ENCODE peak calls at places on chromosomes 12 and 14, in four cellular contexts. G, L, Z and R are unnamed samples.

GRCh38 chr14:75279739-75280447 is 1.3 kb downstream of the FOS start:
- DNase-seq in L (peak), G (no peak), Z (no peak), R (no peak)

GRCh38 chr12:93225094-93225493 is 152.6 kb upstream of the NUDT4 start:
- DNase-seq in Z (no peak), G (no peak), L (no peak), R (no peak)

GRCh38 chr14:76837524-76837923 is 11.3 kb downstream of the LRRC74A start:
- DNase-seq in L (no peak), Z (no peak), G (no peak), R (no peak)

GRCh38 chr14:24556756-24557155 is 19.3 kb downstream of the CTSG start:
- DNase-seq in L (no peak), G (no peak), Z (no peak), R (no peak)

GRCh38 chr14:21467620-21468019 is 9.1 kb downstream of the RAB2B start:
- DNase-seq in G (no peak), Z (no peak), L (no peak), R (peak)

GRCh38 chr14:31283568-31284252 is 76.1 kb upstream of the HECTD1 start:
- DNase-seq in L (no peak), Z (no peak), G (no peak), R (no peak)

GRCh38 chr14:42736408-42736807 is 1129.7 kb downstream of the LRFN5 start:
- DNase-seq in Z (no peak), G (no peak), L (no peak), R (no peak)

GRCh38 chr14:54778618-54779017 is 124.0 kb downstream of the GCH1 start:
- DNase-seq in Z (no peak), L (no peak), G (no peak), R (no peak)

GRCh38 chr14:60183724-60184596 is 18.8 kb upstream of the DHRS7 start:
- DNase-seq in G (no peak), Z (peak), L (no peak), R (peak)

GRCh38 chr14:21084988-21085853 is 13.2 kb downstream of the ZNF219 start:
- DNase-seq in G (no peak), L (no peak), Z (no peak), R (no peak)

GRCh38 chr12:92244036-92244435 is 98.4 kb upstream of the BTG1 start:
- DNase-seq in Z (no peak), L (no peak), G (no peak), R (no peak)

GRCh38 chr14:100288382-100289185 is 17.7 kb downstream of the SLC25A29 start:
- DNase-seq in G (no peak), Z (no peak), L (no peak), R (no peak)

GRCh38 chr12:5466521-5466960 is 34.6 kb downstream of the NTF3 start:
- DNase-seq in L (no peak), Z (no peak), G (no peak), R (no peak)